ENCODE peak calls at places on chromosomes 11 and 22, in five cellular contexts. One of them, this sample, is unnamed.
A peak's percentile ranks its signal among the peaks of the same experiment; 100 is the strongest.

GRCh38 chr11:47399860-47400812 is 8.3 kb upstream of the SLC39A13 start:
- DNase-seq in left ventricle myocardium inferior: peak; percentile 48
- DNase-seq in AG09319: no peak
- DNase-seq in uterus: no peak
- DNase-seq in GM13976: peak; percentile 82
- DNase-seq in this sample: no peak

GRCh38 chr22:45995405-45996101 is 18.6 kb upstream of the WNT7B start:
- DNase-seq in left ventricle myocardium inferior: no peak
- DNase-seq in AG09319: no peak
- DNase-seq in uterus: no peak
- DNase-seq in GM13976: no peak
- DNase-seq in this sample: no peak

GRCh38 chr11:120432056-120433018 is 79.2 kb upstream of the GRIK4 start:
- DNase-seq in left ventricle myocardium inferior: no peak
- DNase-seq in AG09319: peak; percentile 95
- DNase-seq in uterus: peak; percentile 50
- DNase-seq in GM13976: no peak
- DNase-seq in this sample: peak; percentile 55

GRCh38 chr22:24390576-24390975 is 36.8 kb upstream of the ADORA2A start:
- DNase-seq in left ventricle myocardium inferior: no peak
- DNase-seq in AG09319: no peak
- DNase-seq in uterus: peak; percentile 51
- DNase-seq in GM13976: no peak
- DNase-seq in this sample: no peak

GRCh38 chr11:11841121-11841604 is 609 bp upstream of the USP47 start:
- DNase-seq in left ventricle myocardium inferior: peak; percentile 41
- DNase-seq in AG09319: no peak
- DNase-seq in uterus: peak; percentile 59
- DNase-seq in GM13976: no peak
- DNase-seq in this sample: peak; percentile 28

GRCh38 chr11:116842117-116842516 is 4.7 kb upstream of the APOA1 start:
- DNase-seq in left ventricle myocardium inferior: no peak
- DNase-seq in AG09319: no peak
- DNase-seq in uterus: no peak
- DNase-seq in GM13976: no peak
- DNase-seq in this sample: no peak

GRCh38 chr11:116563028-116563712 is 209.6 kb downstream of the BUD13 start:
- DNase-seq in left ventricle myocardium inferior: no peak
- DNase-seq in AG09319: no peak
- DNase-seq in uterus: no peak
- DNase-seq in GM13976: no peak
- DNase-seq in this sample: peak; percentile 41

GRCh38 chr11:69217276-69218105 is 61.8 kb downstream of the SMIM38 start:
- DNase-seq in left ventricle myocardium inferior: no peak
- DNase-seq in AG09319: no peak
- DNase-seq in uterus: no peak
- DNase-seq in GM13976: no peak
- DNase-seq in this sample: no peak

GRCh38 chr22:21450320-21450831 is 16.8 kb upstream of the TMEM191C start:
- DNase-seq in left ventricle myocardium inferior: no peak
- DNase-seq in AG09319: no peak
- DNase-seq in uterus: peak; percentile 11
- DNase-seq in GM13976: no peak
- DNase-seq in this sample: no peak

GRCh38 chr22:30425616-30426394 is at the start of gene MTFP1:
- DNase-seq in left ventricle myocardium inferior: peak; percentile 53
- DNase-seq in AG09319: no peak
- DNase-seq in uterus: peak; percentile 47
- DNase-seq in GM13976: peak; percentile 72
- DNase-seq in this sample: peak; percentile 43
- TF ChIP-seq CTCF in left ventricle myocardium inferior: no peak
- TF ChIP-seq CTCF in AG09319: no peak
- TF ChIP-seq CTCF in uterus: no peak
- TF ChIP-seq CTCF in GM13976: no peak
- TF ChIP-seq CTCF in this sample: peak; percentile 22

DNA sequence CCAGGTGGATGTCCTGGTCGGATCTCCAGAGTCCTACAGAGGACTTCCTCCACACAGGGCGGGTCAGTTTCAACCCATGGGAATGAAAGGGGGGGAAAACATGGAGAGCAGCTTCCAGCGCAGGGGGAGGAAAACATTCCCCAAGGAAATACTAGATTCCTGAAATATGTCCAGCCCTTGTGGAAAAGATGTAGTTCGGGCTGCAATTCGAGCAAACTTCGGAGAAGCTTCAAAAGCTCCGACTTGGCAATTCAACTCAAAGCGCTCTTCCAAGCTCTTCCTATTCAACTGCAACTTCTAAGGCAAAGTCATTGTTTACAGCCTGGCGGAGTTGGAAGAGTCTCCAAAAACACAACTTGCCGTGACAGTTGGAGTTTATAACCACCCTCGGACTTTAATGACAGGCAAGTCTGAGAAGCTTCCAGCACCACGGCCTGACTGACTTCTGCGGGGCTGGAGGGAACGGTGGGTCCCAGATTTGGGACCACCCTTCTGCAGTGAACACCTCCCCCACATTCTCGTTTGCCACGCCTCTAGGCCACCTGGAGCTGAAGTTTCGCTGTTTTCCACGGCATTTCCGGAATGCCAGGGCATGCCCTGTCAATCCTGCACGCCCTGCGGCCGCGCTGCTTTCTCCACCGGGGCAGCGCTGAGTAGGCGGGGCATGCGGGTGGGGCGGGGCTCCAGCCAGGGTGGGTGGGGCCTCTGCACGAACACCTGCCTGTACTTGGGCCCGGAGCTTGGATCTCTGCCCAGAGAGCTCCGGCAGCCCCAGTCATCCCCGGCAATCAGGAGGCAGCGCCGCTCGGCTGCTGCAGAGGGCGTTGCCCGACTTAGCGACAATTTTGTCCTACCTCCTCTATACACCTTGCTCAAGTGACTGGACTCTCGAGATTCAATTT is 49.0 kb upstream of the BIRC3 start:
- DNase-seq in left ventricle myocardium inferior: peak; percentile 80
- DNase-seq in AG09319: peak; percentile 28
- DNase-seq in uterus: peak; percentile 74
- DNase-seq in GM13976: peak; percentile 93
- DNase-seq in this sample: peak; percentile 76
- TF ChIP-seq CTCF in left ventricle myocardium inferior: peak; percentile 69
- TF ChIP-seq CTCF in AG09319: peak; percentile 43
- TF ChIP-seq CTCF in uterus: peak; percentile 64
- TF ChIP-seq CTCF in GM13976: peak; percentile 49
- TF ChIP-seq CTCF in this sample: peak; percentile 80

GRCh38 chr11:32610926-32611325 is 27.3 kb downstream of the EIF3M start:
- DNase-seq in left ventricle myocardium inferior: no peak
- DNase-seq in AG09319: no peak
- DNase-seq in uterus: no peak
- DNase-seq in GM13976: no peak
- DNase-seq in this sample: no peak

GRCh38 chr11:32616903-32617302 is 33.3 kb downstream of the EIF3M start:
- DNase-seq in left ventricle myocardium inferior: no peak
- DNase-seq in AG09319: no peak
- DNase-seq in uterus: no peak
- DNase-seq in GM13976: no peak
- DNase-seq in this sample: no peak

GRCh38 chr11:32613500-32614151 is 30.0 kb downstream of the EIF3M start:
- DNase-seq in left ventricle myocardium inferior: no peak
- DNase-seq in AG09319: no peak
- DNase-seq in uterus: no peak
- DNase-seq in GM13976: no peak
- DNase-seq in this sample: no peak

GRCh38 chr11:32615422-32615821 is 31.8 kb downstream of the EIF3M start:
- DNase-seq in left ventricle myocardium inferior: no peak
- DNase-seq in AG09319: no peak
- DNase-seq in uterus: no peak
- DNase-seq in GM13976: peak; percentile 14
- DNase-seq in this sample: no peak
- TF ChIP-seq CTCF in left ventricle myocardium inferior: peak; percentile 44
- TF ChIP-seq CTCF in AG09319: no peak
- TF ChIP-seq CTCF in uterus: peak; percentile 30
- TF ChIP-seq CTCF in GM13976: peak; percentile 35
- TF ChIP-seq CTCF in this sample: no peak

GRCh38 chr11:2886191-2886894 is 768 bp upstream of the CDKN1C start:
- DNase-seq in left ventricle myocardium inferior: peak; percentile 41
- DNase-seq in AG09319: no peak
- DNase-seq in uterus: peak; percentile 62
- DNase-seq in GM13976: no peak
- DNase-seq in this sample: no peak
- TF ChIP-seq CTCF in left ventricle myocardium inferior: peak; percentile 38
- TF ChIP-seq CTCF in AG09319: peak; percentile 19
- TF ChIP-seq CTCF in uterus: peak; percentile 51
- TF ChIP-seq CTCF in GM13976: peak; percentile 3
- TF ChIP-seq CTCF in this sample: no peak

GRCh38 chr11:32902089-32902665 is 9.6 kb downstream of the QSER1 start:
- DNase-seq in left ventricle myocardium inferior: no peak
- DNase-seq in AG09319: no peak
- DNase-seq in uterus: no peak
- DNase-seq in GM13976: no peak
- DNase-seq in this sample: no peak
- TF ChIP-seq CTCF in left ventricle myocardium inferior: no peak
- TF ChIP-seq CTCF in AG09319: no peak
- TF ChIP-seq CTCF in uterus: no peak
- TF ChIP-seq CTCF in GM13976: no peak
- TF ChIP-seq CTCF in this sample: no peak

DNA sequence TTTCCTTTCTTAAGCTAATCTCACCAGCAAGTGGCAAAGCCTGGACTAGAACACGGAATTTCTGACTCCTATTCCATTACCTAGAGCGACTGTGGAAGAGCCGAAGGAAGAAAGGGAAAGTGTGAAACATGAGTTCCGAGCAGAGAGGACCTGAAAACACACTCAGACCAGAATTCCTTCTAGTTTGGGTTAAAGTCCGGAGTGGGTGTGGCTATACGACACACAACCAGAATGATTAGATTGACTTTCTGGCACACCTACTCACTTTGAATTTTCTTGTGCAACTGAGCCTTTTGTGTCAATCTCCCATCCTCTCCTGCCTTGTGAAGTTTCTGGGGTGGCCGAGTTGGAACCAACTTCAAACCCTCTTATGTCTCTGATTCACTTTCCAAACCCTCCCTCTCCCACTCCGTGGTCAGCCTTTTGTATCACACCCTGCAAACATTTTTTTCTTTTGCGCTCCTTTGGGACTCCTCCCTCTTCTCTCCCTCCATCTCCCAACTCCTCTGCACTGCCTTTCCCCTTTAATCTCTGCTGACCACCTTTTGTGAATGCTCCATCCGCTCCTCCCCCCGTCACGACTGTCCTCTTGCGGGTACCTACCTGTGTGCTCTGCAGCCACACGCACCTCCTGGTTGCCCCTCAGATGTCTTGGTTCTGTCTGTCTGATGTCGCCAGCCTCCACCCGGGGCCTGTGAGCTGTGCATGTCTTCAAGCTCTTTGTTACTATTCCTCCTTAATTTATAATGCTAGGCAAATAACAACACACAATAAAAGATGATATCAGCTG is 86.3 kb upstream of the BLID start:
- DNase-seq in left ventricle myocardium inferior: no peak
- DNase-seq in AG09319: peak; percentile 66
- DNase-seq in uterus: peak; percentile 46
- DNase-seq in GM13976: no peak
- DNase-seq in this sample: no peak
- TF ChIP-seq CTCF in left ventricle myocardium inferior: no peak
- TF ChIP-seq CTCF in AG09319: no peak
- TF ChIP-seq CTCF in uterus: no peak
- TF ChIP-seq CTCF in GM13976: no peak
- TF ChIP-seq CTCF in this sample: no peak

GRCh38 chr22:49632199-49633009 is 195.3 kb downstream of the BRD1 start:
- DNase-seq in left ventricle myocardium inferior: peak; percentile 47
- DNase-seq in AG09319: no peak
- DNase-seq in uterus: no peak
- DNase-seq in GM13976: peak; percentile 64
- DNase-seq in this sample: no peak
- TF ChIP-seq CTCF in left ventricle myocardium inferior: peak; percentile 88
- TF ChIP-seq CTCF in AG09319: peak; percentile 71
- TF ChIP-seq CTCF in uterus: peak; percentile 66
- TF ChIP-seq CTCF in GM13976: peak; percentile 29
- TF ChIP-seq CTCF in this sample: peak; percentile 36

DNA sequence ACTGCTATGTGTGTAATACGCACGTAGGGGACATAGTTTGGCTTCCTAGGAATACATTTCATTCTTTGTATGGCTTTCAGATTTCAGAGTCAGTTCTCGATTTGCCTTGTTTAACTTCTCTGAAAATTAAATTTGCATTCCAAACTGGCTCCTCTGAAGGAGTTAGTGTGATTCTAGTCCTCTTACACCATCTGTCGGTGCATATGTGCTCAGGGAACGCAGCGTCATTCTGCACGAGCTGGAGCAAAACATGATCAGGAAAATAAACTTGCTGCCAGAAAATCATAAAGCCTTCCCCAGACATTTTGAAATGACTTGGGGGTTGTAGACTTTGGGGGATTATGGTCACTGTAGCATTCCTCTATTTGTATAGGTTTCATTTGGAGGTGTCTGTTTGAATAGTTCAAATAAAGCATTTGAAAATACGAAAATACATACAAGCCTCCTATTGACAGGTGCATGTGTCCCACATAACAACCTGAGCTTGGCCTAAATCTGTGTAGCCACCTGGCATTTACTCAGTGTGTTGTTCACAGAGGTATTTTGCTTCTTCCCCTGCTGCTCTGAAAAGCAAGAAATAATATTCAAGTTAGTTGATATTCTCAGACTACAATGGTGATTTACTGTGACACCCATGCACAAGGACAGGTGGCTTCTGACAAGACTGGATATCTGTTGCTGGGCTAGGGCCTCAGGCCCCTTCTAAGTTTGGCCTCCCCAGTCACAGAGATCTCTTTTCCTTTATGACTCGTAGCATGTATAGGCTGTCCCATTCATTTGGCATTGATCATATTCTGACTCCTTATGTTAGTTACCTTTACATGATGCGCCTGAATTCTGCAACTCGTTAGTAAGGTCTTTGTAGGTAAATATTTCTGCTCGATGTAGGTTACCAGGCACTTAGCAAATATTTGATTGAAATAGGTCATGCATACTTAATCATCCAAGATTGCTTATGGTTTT is 81.6 kb upstream of the SORL1-AS1 start:
- DNase-seq in left ventricle myocardium inferior: no peak
- DNase-seq in AG09319: peak; percentile 10
- DNase-seq in uterus: no peak
- DNase-seq in GM13976: no peak
- DNase-seq in this sample: no peak
- TF ChIP-seq CTCF in left ventricle myocardium inferior: peak; percentile 59
- TF ChIP-seq CTCF in AG09319: peak; percentile 63
- TF ChIP-seq CTCF in uterus: peak; percentile 63
- TF ChIP-seq CTCF in GM13976: no peak
- TF ChIP-seq CTCF in this sample: peak; percentile 34